ENCODE peak calls at places on chromosomes 6 and 20, in ten cellular contexts. Z, A, I, W, O, J, B, P, N and U are unnamed samples.

GRCh38 chr6:146598785-146599405 is at the start of gene ADGB:
- DNase-seq in Z (no peak), A (peak; percentile 60), I (peak; percentile 19), W (peak; percentile 59), O (no peak), J (no peak), B (peak; percentile 35), P (peak; percentile 76), N (peak; percentile 82), U (no peak)

GRCh38 chr6:170464524-170464979 is 88.6 kb downstream of the PSMB1 start:
- DNase-seq in Z (no peak), A (no peak), I (no peak), W (no peak), O (no peak), J (no peak), B (no peak), P (no peak), N (no peak), U (no peak)

GRCh38 chr6:36730424-36731380 is 33.1 kb downstream of the RAB44 start:
- DNase-seq in Z (no peak), A (no peak), I (no peak), W (no peak), O (no peak), J (no peak), B (no peak), P (no peak), N (no peak), U (no peak)

GRCh38 chr6:43939281-43940070 is 169.5 kb downstream of the VEGFA start:
- DNase-seq in Z (no peak), A (no peak), I (no peak), W (no peak), O (no peak), J (no peak), B (no peak), P (no peak), N (peak; percentile 65), U (no peak)

GRCh38 chr6:3410385-3411360 is 46.2 kb downstream of the SLC22A23 start:
- DNase-seq in Z (peak; percentile 48), A (peak; percentile 53), I (peak; percentile 4), W (peak; percentile 71), O (peak; percentile 66), J (no peak), B (no peak), P (no peak), N (peak; percentile 62), U (peak; percentile 41)

GRCh38 chr6:69933239-69933638 is 66.9 kb downstream of the COL19A1 start:
- DNase-seq in Z (no peak), A (no peak), I (no peak), W (peak; percentile 6), O (no peak), J (no peak), B (peak; percentile 25), P (no peak), N (no peak), U (no peak)

GRCh38 chr20:50302463-50303041 is 111.9 kb downstream of the CEBPB start:
- DNase-seq in Z (no peak), A (no peak), I (no peak), W (peak; percentile 52), O (no peak), J (no peak), B (peak; percentile 81), P (peak; percentile 26), N (no peak), U (no peak)

GRCh38 chr6:74946961-74947360 is 258.9 kb downstream of the COL12A1 start:
- DNase-seq in Z (no peak), A (no peak), I (no peak), W (peak; percentile 49), O (no peak), J (no peak), B (no peak), P (no peak), N (no peak), U (no peak)

GRCh38 chr20:41386502-41387427 is 20.1 kb upstream of the EMILIN3 start:
- DNase-seq in Z (no peak), A (no peak), I (no peak), W (no peak), O (no peak), J (peak; percentile 38), B (peak; percentile 26), P (no peak), N (peak; percentile 74), U (no peak)